ENCODE peak calls at places on chromosome 14, in seven cellular contexts. T is DMS53; J is H1; O is lower lobe of right lung; G is cerebellum; U is activated CD4-positive, CD25-positive, alpha-beta regulatory T cell; P is epithelial cell of proximal tubule. X is an unnamed sample.

GRCh38 chr14:98290596-98290995 is 981.4 kb downstream of the BCL11B start:
- DNase-seq in T (no peak), J (no peak), O (no peak), G (no peak), U (no peak), P (no peak), X (no peak)

GRCh38 chr14:63134801-63135200 is 69.4 kb upstream of the RHOJ start:
- DNase-seq in T (peak; percentile 64), J (no peak), O (no peak), G (no peak), U (no peak), P (no peak), X (no peak)

GRCh38 chr14:56129941-56130340 is 11.7 kb downstream of the PELI2 start:
- DNase-seq in T (no peak), J (no peak), O (no peak), G (no peak), U (no peak), P (no peak), X (no peak)

GRCh38 chr14:57060276-57060956 is 208.3 kb downstream of the EXOC5 start:
- DNase-seq in T (peak; percentile 42), J (no peak), O (no peak), G (no peak), U (no peak), P (peak; percentile 16), X (peak; percentile 21)

GRCh38 chr14:75307700-75308379 is 29.2 kb downstream of the FOS start:
- DNase-seq in T (peak; percentile 90), J (peak; percentile 96), O (peak; percentile 86), G (peak; percentile 79), U (peak; percentile 41), P (no peak), X (peak; percentile 42)

GRCh38 chr14:72701610-72702009 is 192.3 kb downstream of the DPF3 start:
- DNase-seq in T (no peak), J (no peak), O (no peak), G (peak; percentile 74), U (no peak), P (no peak), X (no peak)

GRCh38 chr14:33062476-33062875 is 123.8 kb downstream of the NPAS3 start:
- DNase-seq in T (no peak), J (no peak), O (no peak), G (no peak), U (no peak), P (no peak), X (no peak)

GRCh38 chr14:51697848-51698247 is 46.1 kb downstream of the FRMD6 start:
- DNase-seq in T (no peak), J (no peak), O (no peak), G (no peak), U (no peak), P (no peak), X (no peak)

GRCh38 chr14:21255385-21256101 is 13.7 kb downstream of the HNRNPC start:
- DNase-seq in T (no peak), J (no peak), O (no peak), G (no peak), U (no peak), P (no peak), X (no peak)

GRCh38 chr14:94360945-94361565 is 27.3 kb downstream of the SERPINA1 start:
- DNase-seq in T (no peak), J (no peak), O (no peak), G (no peak), U (no peak), P (no peak), X (no peak)

GRCh38 chr14:46279776-46280175 is 371.8 kb downstream of the RPL10L start:
- DNase-seq in T (no peak), J (no peak), O (no peak), G (no peak), U (no peak), P (no peak), X (no peak)

GRCh38 chr14:74491952-74492351 is 1.2 kb downstream of the NPC2 start:
- DNase-seq in T (no peak), J (no peak), O (no peak), G (no peak), U (no peak), P (no peak), X (peak; percentile 14)

GRCh38 chr14:99191663-99192621 is 80.1 kb downstream of the BCL11B start:
- DNase-seq in T (peak; percentile 18), J (no peak), O (no peak), G (peak; percentile 69), U (no peak), P (peak; percentile 10), X (no peak)

GRCh38 chr14:21098134-21098891 is at the start of gene ZNF219:
- DNase-seq in T (peak; percentile 40), J (peak; percentile 86), O (peak; percentile 65), G (peak; percentile 66), U (no peak), P (no peak), X (no peak)

X was measured in stimulated activated naive B cell treated with anti-CD40 and anti-IgM and Interleukin-4, amounts not matched to agents 10 μg/mL and 1 μg/mL and 100 μg/mL, for 72 hours.